ENCODE peak calls at places on chromosome 17, in four cellular contexts. D is mesendoderm; S is activated naive CD4-positive, alpha-beta T cell treated with anti-CD3 and anti-CD28 coated beads, Interleukin-2, amount 10 ng/mL, durations not matched to agents 7 days and 5 days; Z is kidney glomerular epithelial cell. X is an unnamed sample.

GRCh38 chr17:2239882-2240430 is 63.6 kb downstream of the SMG6 start:
- DNase-seq in Z (no peak), D (peak; percentile 36), S (peak; percentile 34), X (peak; percentile 81)

GRCh38 chr17:57413848-57414651 is 157.7 kb downstream of the MSI2 start:
- DNase-seq in Z (no peak), S (no peak), D (no peak), X (no peak)

GRCh38 chr17:81576621-81577277 is 24.6 kb upstream of the FAAP100 start:
- DNase-seq in D (no peak), Z (peak; percentile 91), S (no peak), X (peak; percentile 67)

GRCh38 chr17:6591599-6592158 is 35.3 kb upstream of the PITPNM3 start:
- DNase-seq in Z (peak; percentile 46), D (no peak), S (no peak), X (no peak)

GRCh38 chr17:4583796-4584124 is 569 bp upstream of the SMTNL2 start:
- DNase-seq in Z (peak; percentile 39), S (peak; percentile 40), D (peak; percentile 80), X (peak; percentile 94)

GRCh38 chr17:49360796-49361128 is 1.3 kb downstream of the ZNF652 start:
- DNase-seq in S (no peak), Z (no peak), D (no peak), X (no peak)

GRCh38 chr17:74267579-74267978 is 6.5 kb upstream of the DNAI2 start:
- DNase-seq in Z (no peak), S (no peak), D (no peak), X (no peak)

GRCh38 chr17:71438631-71439146 is 682.1 kb upstream of the SOX9 start:
- DNase-seq in S (no peak), D (no peak), Z (peak; percentile 94), X (peak; percentile 96)

GRCh38 chr17:18247613-18248001 is 10.9 kb downstream of the FLII start:
- DNase-seq in S (no peak), D (no peak), Z (no peak), X (no peak)

GRCh38 chr17:76685846-76686245 is 24.9 kb downstream of the MXRA7 start:
- DNase-seq in S (no peak), Z (no peak), D (no peak), X (no peak)

GRCh38 chr17:16027708-16028584 is 28.3 kb downstream of the TTC19 start:
- DNase-seq in Z (peak; percentile 93), S (peak; percentile 25), D (peak; percentile 77), X (peak; percentile 70)

GRCh38 chr17:19755821-19756510 is 7.9 kb upstream of the ALDH3A1 start:
- DNase-seq in S (no peak), Z (no peak), D (no peak), X (no peak)

GRCh38 chr17:50532452-50533024 is at the start of gene EPN3:
- DNase-seq in Z (no peak), D (peak; percentile 79), S (no peak), X (peak; percentile 92)

GRCh38 chr17:81423698-81424071 is 28.4 kb downstream of the BAHCC1 start:
- DNase-seq in Z (no peak), D (no peak), S (no peak), X (no peak)

GRCh38 chr17:7490144-7490543 is 6.0 kb downstream of the POLR2A start:
- DNase-seq in D (no peak), Z (no peak), S (no peak), X (no peak)

GRCh38 chr17:44919411-44919810 is 4.1 kb upstream of the GFAP start:
- DNase-seq in D (no peak), S (peak; percentile 18), Z (no peak), X (no peak)

GRCh38 chr17:10754109-10754508 is 24.3 kb upstream of the TMEM220 start:
- DNase-seq in Z (no peak), S (peak; percentile 53), D (peak; percentile 87), X (peak; percentile 87)

GRCh38 chr17:20155258-20156195 is 146.4 kb downstream of the SPECC1 start:
- DNase-seq in Z (peak; percentile 97), D (peak; percentile 99), S (peak; percentile 98), X (peak; percentile 100)

GRCh38 chr17:66970140-66970539 is 5.6 kb downstream of the CACNG4 start:
- DNase-seq in Z (no peak), S (no peak), D (no peak), X (no peak)

GRCh38 chr17:49696233-49696761 is 11.5 kb downstream of the SLC35B1 start:
- DNase-seq in Z (no peak), D (no peak), S (peak; percentile 64), X (no peak)

GRCh38 chr17:57986841-57987581 is 1.0 kb downstream of the VEZF1 start:
- DNase-seq in D (peak; percentile 84), S (peak; percentile 58), Z (peak; percentile 85), X (peak; percentile 90)

GRCh38 chr17:30344283-30345088 is 10.6 kb upstream of the TMIGD1 start:
- DNase-seq in D (no peak), Z (peak; percentile 40), S (no peak), X (peak; percentile 80)

GRCh38 chr17:67818110-67819002 is 6.9 kb upstream of the BPTF start:
- DNase-seq in D (no peak), S (no peak), Z (no peak), X (peak; percentile 50)

GRCh38 chr17:45138911-45139532 is 3.5 kb downstream of the ACBD4 start:
- DNase-seq in S (no peak), Z (no peak), D (peak; percentile 49), X (peak; percentile 66)

GRCh38 chr17:37375685-37376084 is at the start of gene C17orf78:
- DNase-seq in Z (no peak), S (no peak), D (no peak), X (no peak)

GRCh38 chr17:67151717-67152116 is 93.3 kb downstream of the HELZ start:
- DNase-seq in D (no peak), Z (peak; percentile 8), S (no peak), X (no peak)

GRCh38 chr17:79007504-79008381 is 1.8 kb downstream of the CANT1 start:
- DNase-seq in Z (no peak), S (peak; percentile 38), D (no peak), X (peak; percentile 56)

GRCh38 chr17:56903560-56903959 is 10.3 kb downstream of the TRIM25 start:
- DNase-seq in Z (no peak), S (no peak), D (no peak), X (peak; percentile 10)

GRCh38 chr17:32161506-32162365 is 19.4 kb downstream of the RHOT1 start:
- DNase-seq in S (no peak), Z (peak; percentile 76), D (no peak), X (no peak)

GRCh38 chr17:59671386-59671785 is 35.8 kb downstream of the PTRH2 start:
- DNase-seq in D (no peak), Z (no peak), S (no peak), X (no peak)

GRCh38 chr17:6427284-6427781 is 7.6 kb downstream of the AIPL1 start:
- DNase-seq in D (no peak), S (peak; percentile 85), Z (peak; percentile 1), X (no peak)

X was measured in islet precursor cell.